ENCODE peak calls at places on chromosome 20, in seven cellular contexts. G is GM12892; F is SHP77; N is activated CD4-positive, alpha-beta T cell treated with anti-CD3 and anti-CD28 coated beads, Interleukin-2, amount 50 U/mL, for 48 hours; P is amygdala; B is endodermal cell; M is stimulated activated CD4-positive, alpha-beta T cell treated with anti-CD3 and anti-CD28 coated beads, Interleukin-15, amount 100 ng/mL, for 1 hour. Z is an unnamed sample.

GRCh38 chr20:48178607-48179006 is 393.3 kb upstream of the SULF2 start:
- DNase-seq in B (no peak), F (no peak), G (no peak), M (no peak), P (no peak), N (no peak), Z (no peak)

GRCh38 chr20:10667560-10668167 is 6.1 kb downstream of the JAG1 start:
- DNase-seq in N (no peak), B (no peak), P (no peak), F (no peak), M (no peak), G (no peak), Z (no peak)

GRCh38 chr20:12575352-12576095 is 433.2 kb upstream of the SPTLC3 start:
- DNase-seq in P (no peak), B (no peak), M (no peak), F (no peak), N (no peak), G (no peak), Z (peak)

GRCh38 chr20:63702036-63702665 is 5.6 kb downstream of the ARFRP1 start:
- DNase-seq in G (no peak), F (no peak), N (no peak), P (no peak), M (no peak), B (no peak), Z (no peak)

GRCh38 chr20:415820-416322 is 7.8 kb downstream of the RBCK1 start:
- DNase-seq in G (no peak), P (no peak), B (no peak), M (no peak), F (no peak), N (no peak), Z (no peak)

GRCh38 chr20:51697119-51697826 is 70.9 kb downstream of the ATP9A start:
- DNase-seq in P (no peak), B (no peak), N (no peak), M (no peak), F (no peak), G (no peak), Z (peak)

GRCh38 chr20:60011512-60012507 is 53.6 kb downstream of the CDH26 start:
- DNase-seq in F (peak), B (peak), N (no peak), P (no peak), G (no peak), M (no peak), Z (peak)

GRCh38 chr20:6940052-6940451 is 172.6 kb downstream of the BMP2 start:
- DNase-seq in M (no peak), N (no peak), F (no peak), G (no peak), P (no peak), B (peak), Z (no peak)

GRCh38 chr20:577167-577791 is 32.8 kb downstream of the TCF15 start:
- DNase-seq in N (no peak), G (no peak), F (peak), M (no peak), P (no peak), B (peak), Z (no peak)

GRCh38 chr20:36861875-36862801 is 13.8 kb upstream of the TLDC2 start:
- DNase-seq in M (no peak), F (peak), G (no peak), N (no peak), B (peak), P (peak), Z (peak)

GRCh38 chr20:25299801-25300200 is 51.9 kb downstream of the PYGB start:
- DNase-seq in G (no peak), N (no peak), F (no peak), B (no peak), M (no peak), P (no peak), Z (no peak)

GRCh38 chr20:10411673-10412072 is 22.3 kb downstream of the MKKS start:
- DNase-seq in M (no peak), B (no peak), F (no peak), G (no peak), P (no peak), N (no peak), Z (no peak)

GRCh38 chr20:22511943-22512910 is 72.1 kb downstream of the FOXA2 start:
- DNase-seq in F (peak), P (no peak), M (no peak), N (no peak), B (peak), G (no peak), Z (peak)

GRCh38 chr20:5890773-5891441 is 59.4 kb downstream of the TRMT6 start:
- DNase-seq in B (no peak), M (no peak), G (no peak), F (no peak), N (no peak), P (no peak), Z (no peak)

GRCh38 chr20:46939031-46939430 is 44.4 kb downstream of the EYA2 start:
- DNase-seq in B (peak), F (no peak), N (no peak), M (no peak), P (no peak), G (no peak), Z (no peak)

GRCh38 chr20:62065669-62066338 is at the start of gene TAF4:
- DNase-seq in M (peak), F (peak), P (peak), B (peak), N (peak), G (peak), Z (peak)

GRCh38 chr20:17344775-17345174 is 117.9 kb downstream of the PCSK2 start:
- DNase-seq in F (no peak), N (no peak), M (no peak), B (no peak), P (no peak), G (no peak), Z (no peak)

GRCh38 chr20:60984666-60985065 is 267.4 kb upstream of the CDH4 start:
- DNase-seq in B (no peak), P (no peak), F (peak), M (no peak), N (no peak), G (no peak), Z (peak)

GRCh38 chr20:12722096-12722495 is 286.7 kb upstream of the SPTLC3 start:
- DNase-seq in P (no peak), G (no peak), M (no peak), N (no peak), F (no peak), B (no peak), Z (no peak)

GRCh38 chr20:52193133-52193532 is 1.6 kb upstream of the ZFP64 start:
- DNase-seq in M (no peak), B (no peak), F (peak), P (no peak), G (no peak), N (no peak), Z (peak)

GRCh38 chr20:40945754-40946451 is 82.7 kb upstream of the TOP1 start:
- DNase-seq in P (peak), F (no peak), B (peak), G (peak), M (no peak), N (peak), Z (no peak)

GRCh38 chr20:12677925-12678324 is 330.8 kb upstream of the SPTLC3 start:
- DNase-seq in P (no peak), G (no peak), M (no peak), N (no peak), F (no peak), B (no peak), Z (no peak)

GRCh38 chr20:24992420-24993205 is at the start of gene APMAP:
- DNase-seq in F (peak), B (peak), N (peak), G (peak), P (peak), M (peak), Z (peak)

GRCh38 chr20:40982415-40983145 is 46.0 kb upstream of the TOP1 start:
- DNase-seq in M (no peak), F (no peak), N (no peak), B (no peak), G (no peak), P (no peak), Z (no peak)

GRCh38 chr20:38094373-38094775 is 60.8 kb downstream of the RPRD1B start:
- DNase-seq in M (no peak), G (no peak), B (no peak), F (no peak), N (peak), P (no peak), Z (no peak)

GRCh38 chr20:957544-957943 is 41.4 kb upstream of the ANGPT4 start:
- DNase-seq in G (no peak), F (no peak), M (no peak), P (no peak), N (no peak), B (no peak), Z (no peak)

GRCh38 chr20:64119301-64119680 is 11.9 kb upstream of the NPBWR2 start:
- DNase-seq in G (no peak), P (no peak), M (no peak), F (no peak), B (peak), N (no peak), Z (no peak)

GRCh38 chr20:36575066-36575743 is 1.8 kb downstream of the TGIF2 start:
- DNase-seq in G (peak), N (peak), M (no peak), F (peak), B (peak), P (peak), Z (peak)

GRCh38 chr20:46364670-46365482 is 41.5 kb downstream of the ELMO2 start:
- DNase-seq in G (no peak), N (no peak), F (no peak), M (no peak), B (no peak), P (peak), Z (no peak)

GRCh38 chr20:13216533-13216932 is 4.5 kb upstream of the ISM1 start:
- DNase-seq in B (no peak), G (no peak), N (no peak), M (no peak), P (no peak), F (no peak), Z (no peak)

GRCh38 chr20:64077876-64078551 is 1.3 kb downstream of the RGS19 start:
- DNase-seq in G (no peak), F (no peak), N (peak), P (no peak), B (peak), M (no peak), Z (no peak)

GRCh38 chr20:8153281-8153908 is 21.3 kb downstream of the PLCB1 start:
- DNase-seq in N (no peak), B (no peak), G (no peak), M (no peak), F (no peak), P (no peak), Z (no peak)

GRCh38 chr20:49386848-49387605 is 95.4 kb downstream of the KCNB1 start:
- DNase-seq in B (no peak), F (peak), N (no peak), G (no peak), P (no peak), M (no peak), Z (peak)

Z was measured in NCI-H2029.